ENCODE peak calls at places on chromosomes 11 and 22, in seven cellular contexts. One of them, this sample, is unnamed.

GRCh38 chr11:43735931-43736330 is 55.4 kb downstream of the HSD17B12 start:
- DNase-seq in HepG2: no peak
- DNase-seq in SK-N-SH: no peak
- DNase-seq in H1: no peak
- DNase-seq in GM12892: no peak
- DNase-seq in K562: no peak
- DNase-seq in GM12878: no peak
- DNase-seq in this sample: no peak

GRCh38 chr11:128399186-128399585 is 188.2 kb downstream of the ETS1 start:
- DNase-seq in HepG2: no peak
- DNase-seq in H1: no peak
- DNase-seq in SK-N-SH: no peak
- DNase-seq in GM12878: peak
- DNase-seq in K562: no peak
- DNase-seq in GM12892: no peak
- DNase-seq in this sample: no peak

GRCh38 chr22:42651134-42651533 is 1.9 kb upstream of the CYB5R3 start:
- DNase-seq in HepG2: peak
- DNase-seq in SK-N-SH: no peak
- DNase-seq in GM12878: no peak
- DNase-seq in K562: no peak
- DNase-seq in H1: no peak
- DNase-seq in GM12892: no peak
- DNase-seq in this sample: no peak

GRCh38 chr11:27058456-27058855 is 17.8 kb downstream of the BBOX1 start:
- DNase-seq in HepG2: no peak
- DNase-seq in SK-N-SH: no peak
- DNase-seq in GM12892: no peak
- DNase-seq in GM12878: no peak
- DNase-seq in K562: no peak
- DNase-seq in H1: no peak
- DNase-seq in this sample: no peak

GRCh38 chr11:59206635-59207034 is 6.1 kb downstream of the MPEG1 start:
- DNase-seq in H1: peak
- DNase-seq in GM12878: no peak
- DNase-seq in K562: peak
- DNase-seq in SK-N-SH: peak
- DNase-seq in GM12892: no peak
- DNase-seq in HepG2: peak
- DNase-seq in this sample: no peak

GRCh38 chr11:97611345-97611744 is 1221.5 kb downstream of the JRKL start:
- DNase-seq in H1: no peak
- DNase-seq in K562: no peak
- DNase-seq in SK-N-SH: no peak
- DNase-seq in GM12878: no peak
- DNase-seq in GM12892: no peak
- DNase-seq in HepG2: no peak
- DNase-seq in this sample: no peak

GRCh38 chr11:13271060-13271693 is 6.4 kb upstream of the BMAL1 start:
- DNase-seq in GM12892: no peak
- DNase-seq in H1: no peak
- DNase-seq in GM12878: no peak
- DNase-seq in HepG2: no peak
- DNase-seq in SK-N-SH: no peak
- DNase-seq in K562: no peak
- DNase-seq in this sample: no peak

GRCh38 chr11:131966667-131967066 is 596.3 kb downstream of the NTM start:
- DNase-seq in K562: no peak
- DNase-seq in GM12878: no peak
- DNase-seq in SK-N-SH: no peak
- DNase-seq in H1: no peak
- DNase-seq in GM12892: no peak
- DNase-seq in HepG2: no peak
- DNase-seq in this sample: no peak

GRCh38 chr11:64998690-64999431 is 2.1 kb upstream of the BATF2 start:
- DNase-seq in HepG2: peak
- DNase-seq in GM12892: no peak
- DNase-seq in H1: no peak
- DNase-seq in SK-N-SH: no peak
- DNase-seq in GM12878: no peak
- DNase-seq in K562: no peak
- DNase-seq in this sample: no peak

GRCh38 chr11:1772270-1773130 is 8.8 kb upstream of the CTSD start:
- DNase-seq in GM12892: peak
- DNase-seq in SK-N-SH: no peak
- DNase-seq in H1: no peak
- DNase-seq in K562: peak
- DNase-seq in GM12878: no peak
- DNase-seq in HepG2: no peak
- DNase-seq in this sample: peak

GRCh38 chr11:37264783-37265182 is 666.7 kb upstream of the RAG2 start:
- DNase-seq in K562: no peak
- DNase-seq in GM12878: no peak
- DNase-seq in GM12892: no peak
- DNase-seq in HepG2: no peak
- DNase-seq in SK-N-SH: no peak
- DNase-seq in H1: no peak
- DNase-seq in this sample: no peak

GRCh38 chr11:120337896-120338840 is 2.0 kb downstream of the ARHGEF12 start:
- DNase-seq in HepG2: peak
- DNase-seq in GM12892: no peak
- DNase-seq in SK-N-SH: no peak
- DNase-seq in K562: no peak
- DNase-seq in H1: no peak
- DNase-seq in GM12878: no peak
- DNase-seq in this sample: no peak

GRCh38 chr22:48827228-48827810 is 1000.4 kb downstream of the BRD1 start:
- DNase-seq in K562: no peak
- DNase-seq in SK-N-SH: no peak
- DNase-seq in GM12878: no peak
- DNase-seq in H1: no peak
- DNase-seq in GM12892: no peak
- DNase-seq in HepG2: no peak
- DNase-seq in this sample: no peak

GRCh38 chr22:37266581-37267127 is 15.7 kb upstream of the CYTH4 start:
- DNase-seq in GM12878: no peak
- DNase-seq in GM12892: no peak
- DNase-seq in K562: no peak
- DNase-seq in H1: no peak
- DNase-seq in HepG2: no peak
- DNase-seq in SK-N-SH: no peak
- DNase-seq in this sample: no peak

GRCh38 chr22:44933829-44934735 is 75.7 kb downstream of the PHF21B start:
- DNase-seq in K562: no peak
- DNase-seq in H1: no peak
- DNase-seq in GM12892: no peak
- DNase-seq in SK-N-SH: no peak
- DNase-seq in HepG2: no peak
- DNase-seq in GM12878: no peak
- DNase-seq in this sample: no peak

DNA sequence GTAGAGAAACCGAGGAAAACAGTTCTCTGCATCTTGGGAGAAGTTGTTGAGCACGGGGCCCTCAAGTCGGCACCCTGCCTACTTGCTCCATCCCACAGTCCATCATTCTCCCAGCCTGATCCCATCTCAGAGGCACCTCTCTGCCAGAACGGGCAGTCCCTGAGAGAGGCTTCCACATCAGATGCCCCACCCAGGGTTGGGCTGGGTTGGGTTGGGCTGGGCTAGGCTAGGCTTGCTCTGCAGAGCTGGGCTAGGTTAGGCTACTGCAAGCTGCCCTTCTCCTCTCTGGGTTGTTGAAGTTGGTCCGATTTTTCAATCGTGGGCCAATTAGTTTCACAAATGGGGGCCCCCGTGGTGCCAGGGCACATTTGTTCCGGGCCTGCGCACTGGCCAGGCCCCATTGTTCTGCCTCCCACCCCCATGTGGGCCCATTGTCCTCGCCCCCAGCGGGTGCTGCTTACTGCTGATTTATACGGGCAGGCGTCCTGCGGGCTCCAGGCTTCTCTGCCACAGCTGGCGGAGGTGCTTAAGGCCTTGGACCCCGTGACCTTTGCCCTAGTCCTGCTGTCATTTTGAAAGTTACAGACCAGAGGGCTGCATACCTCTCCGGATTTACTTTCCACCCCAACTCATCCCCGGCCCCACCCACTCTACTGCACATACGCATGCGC is 63.7 kb upstream of the NNMT start:
- DNase-seq in HepG2: no peak
- DNase-seq in GM12892: no peak
- DNase-seq in K562: no peak
- DNase-seq in GM12878: no peak
- DNase-seq in H1: no peak
- DNase-seq in SK-N-SH: no peak
- DNase-seq in this sample: no peak
- TF ChIP-seq POLR2AphosphoS5 in HepG2: no peak
- TF ChIP-seq POLR2AphosphoS5 in GM12892: no peak
- TF ChIP-seq POLR2AphosphoS5 in K562: no peak
- TF ChIP-seq POLR2AphosphoS5 in GM12878: no peak
- TF ChIP-seq POLR2AphosphoS5 in H1: no peak
- TF ChIP-seq POLR2AphosphoS5 in SK-N-SH: no peak
- TF ChIP-seq POLR2AphosphoS5 in this sample: no peak

DNA sequence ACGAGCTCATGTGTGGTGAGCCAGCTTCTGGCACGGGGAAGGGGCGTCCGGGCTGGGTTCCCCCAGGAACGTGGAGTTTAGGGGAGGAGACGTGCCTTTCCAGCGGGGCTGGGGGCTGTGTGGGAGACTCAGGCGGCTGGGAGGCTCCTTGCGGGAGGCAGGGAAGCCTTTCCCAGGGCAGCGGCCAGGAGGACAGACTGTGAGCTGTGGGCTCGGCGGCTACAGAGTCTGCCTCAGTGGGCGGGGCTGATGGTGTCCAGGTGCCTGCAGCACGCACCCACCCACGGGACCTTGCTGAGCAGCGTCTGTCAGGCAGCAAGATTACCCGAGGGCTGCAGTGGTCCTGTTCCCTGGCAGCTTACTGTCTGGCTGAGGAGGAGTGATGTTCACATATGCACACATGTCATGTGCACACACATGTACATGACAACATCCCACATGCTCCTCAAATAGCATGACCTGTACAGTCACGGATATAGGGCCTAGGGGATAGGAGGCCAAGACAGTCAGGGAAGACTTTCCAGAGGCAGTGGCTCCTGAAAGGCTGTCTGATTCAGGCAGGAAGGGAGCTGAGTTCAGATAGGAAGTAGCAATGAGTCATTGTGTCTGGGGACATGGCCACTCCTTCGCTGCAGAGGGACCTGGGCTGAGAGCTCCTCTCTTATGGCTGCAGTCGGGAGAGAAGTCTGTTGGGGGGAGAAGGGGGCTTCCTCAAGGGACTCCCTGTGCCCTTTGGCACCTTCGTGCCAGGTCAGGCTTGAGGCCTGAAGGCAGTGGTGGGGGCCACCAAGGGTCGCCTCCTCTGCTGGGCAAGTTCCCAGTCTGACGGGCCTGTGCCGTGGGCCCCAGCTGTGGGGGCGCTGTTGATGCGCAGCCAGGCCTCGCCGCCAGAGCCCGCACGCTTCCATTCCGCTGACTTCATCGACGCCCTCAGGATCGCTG is 23.3 kb upstream of the PPP6R3 start:
- DNase-seq in K562: peak
- DNase-seq in GM12878: no peak
- DNase-seq in SK-N-SH: no peak
- DNase-seq in HepG2: no peak
- DNase-seq in GM12892: no peak
- DNase-seq in H1: no peak
- DNase-seq in this sample: no peak
- TF ChIP-seq TAF1 in K562: no peak
- TF ChIP-seq TAF1 in GM12878: no peak
- TF ChIP-seq TAF1 in SK-N-SH: peak
- TF ChIP-seq TAF1 in HepG2: no peak
- TF ChIP-seq TAF1 in GM12892: no peak
- TF ChIP-seq TAF1 in H1: no peak
- TF ChIP-seq TAF1 in this sample: no peak

DNA sequence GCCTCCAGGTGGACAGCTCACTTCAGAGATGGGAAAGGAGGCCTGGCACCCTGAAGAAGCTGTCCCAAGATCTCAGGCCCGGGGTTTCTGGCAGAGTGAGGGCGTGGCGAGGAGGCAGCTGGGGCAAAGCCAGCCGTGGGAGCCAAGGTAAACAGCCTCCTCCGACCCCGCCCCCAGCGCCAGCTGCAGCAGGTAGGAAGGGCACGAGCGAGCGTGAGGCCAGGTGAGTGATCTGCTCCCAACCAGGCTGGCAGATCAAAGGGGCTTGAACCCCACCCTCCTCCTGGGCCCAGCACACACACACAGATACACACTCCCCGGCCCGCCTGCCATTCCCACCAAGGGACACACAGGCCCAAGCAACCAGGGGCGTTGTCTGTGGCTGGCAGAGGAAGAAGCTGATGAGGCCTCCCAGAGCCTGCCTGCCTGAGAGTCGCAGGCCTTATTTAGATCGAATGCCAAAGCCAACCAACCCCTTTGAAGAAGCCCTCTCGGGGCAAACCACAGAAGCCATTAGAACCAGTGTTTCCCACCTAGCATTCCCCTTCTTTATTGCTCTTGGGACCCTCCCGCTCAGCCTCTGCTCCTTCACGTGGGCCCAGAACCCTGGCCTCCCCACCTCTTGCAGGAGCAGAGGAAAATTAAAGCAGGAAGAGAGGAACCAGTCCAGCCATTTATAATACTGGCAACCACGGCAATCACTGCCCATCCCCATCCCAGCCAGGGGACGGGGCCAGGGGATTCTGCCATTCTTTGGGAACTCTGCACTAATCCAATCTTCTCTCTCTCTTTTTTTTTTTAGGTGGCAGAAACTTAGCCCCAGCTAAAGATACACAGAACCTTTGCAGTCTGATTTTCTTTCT is 5.0 kb downstream of the PDGFB start:
- DNase-seq in SK-N-SH: no peak
- DNase-seq in HepG2: no peak
- DNase-seq in H1: no peak
- DNase-seq in GM12892: no peak
- DNase-seq in GM12878: no peak
- DNase-seq in K562: no peak
- DNase-seq in this sample: no peak
- TF ChIP-seq POLR2AphosphoS5 in SK-N-SH: no peak
- TF ChIP-seq POLR2AphosphoS5 in HepG2: no peak
- TF ChIP-seq POLR2AphosphoS5 in H1: no peak
- TF ChIP-seq POLR2AphosphoS5 in GM12892: no peak
- TF ChIP-seq POLR2AphosphoS5 in GM12878: no peak
- TF ChIP-seq POLR2AphosphoS5 in K562: no peak
- TF ChIP-seq POLR2AphosphoS5 in this sample: no peak

GRCh38 chr11:112352907-112353306 is 92.2 kb upstream of the PLET1 start:
- DNase-seq in H1: no peak
- DNase-seq in GM12892: no peak
- DNase-seq in GM12878: no peak
- DNase-seq in SK-N-SH: no peak
- DNase-seq in HepG2: no peak
- DNase-seq in K562: no peak
- DNase-seq in this sample: no peak
- TF ChIP-seq TAF1 in H1: no peak
- TF ChIP-seq TAF1 in GM12892: no peak
- TF ChIP-seq TAF1 in GM12878: no peak
- TF ChIP-seq TAF1 in SK-N-SH: no peak
- TF ChIP-seq TAF1 in HepG2: no peak
- TF ChIP-seq TAF1 in K562: no peak
- TF ChIP-seq TAF1 in this sample: no peak

This sample was measured in GM12891.